ENCODE peak calls at places on chromosomes 12 and 14, in six cellular contexts. F, E, V, M, C and L are unnamed samples. For H3K36me3, the result is how much of the 10 kb centered on the place peaks cover.

GRCh38 chr12:78392918-78393317 is 471.7 kb upstream of the SYT1 start:
- DNase-seq in E (no peak), F (no peak), C (no peak), V (no peak), M (peak), L (no peak)

GRCh38 chr12:38417101-38417500 is 100.5 kb downstream of the ALG10B start:
- DNase-seq in E (no peak), F (no peak), C (no peak), M (no peak), V (no peak), L (no peak)

GRCh38 chr14:27392153-27392552 is 794.3 kb upstream of the NOVA1 start:
- DNase-seq in F (no peak), E (no peak), M (peak), C (no peak), V (no peak), L (no peak)

GRCh38 chr14:93980464-93981201 is 4.3 kb upstream of the ASB2 start:
- DNase-seq in E (no peak), F (peak), V (no peak), M (peak), C (peak), L (no peak)

GRCh38 chr12:53223391-53224267 is 8.4 kb downstream of the RARG start:
- DNase-seq in M (peak), F (no peak), V (no peak), C (peak), E (peak), L (no peak)

GRCh38 chr12:75853621-75854020 is 178.0 kb downstream of the PHLDA1 start:
- DNase-seq in C (no peak), E (no peak), V (no peak), M (no peak), F (no peak), L (no peak)

GRCh38 chr12:124405592-124405991 is 110.7 kb downstream of the RFLNA start:
- DNase-seq in V (no peak), F (no peak), M (no peak), C (no peak), E (no peak), L (no peak)

GRCh38 chr14:97456497-97456896 is 659.3 kb downstream of the VRK1 start:
- DNase-seq in E (no peak), V (no peak), M (no peak), F (no peak), C (no peak), L (no peak)

GRCh38 chr14:24817638-24818053 is 183.7 kb upstream of the GZMB start:
- DNase-seq in C (no peak), E (no peak), M (no peak), V (no peak), F (no peak), L (no peak)

GRCh38 chr12:116381744-116382455 is 104.4 kb upstream of the MED13L start:
- DNase-seq in M (peak), E (no peak), V (no peak), C (no peak), F (no peak), L (peak)

GRCh38 chr12:7937867-7938506 is 2.0 kb upstream of the SLC2A3 start:
- DNase-seq in F (no peak), C (no peak), E (no peak), M (peak), V (no peak), L (no peak)

GRCh38 chr14:24712909-24713308 is 78.9 kb upstream of the GZMB start:
- DNase-seq in M (no peak), C (no peak), F (no peak), E (no peak), V (no peak), L (no peak)

GRCh38 chr14:103716091-103716801 is 636 bp downstream of the ZFYVE21 start:
- DNase-seq in F (no peak), C (peak), V (no peak), E (peak), M (no peak), L (no peak)

GRCh38 chr14:104657114-104657524 is 32.3 kb upstream of the INF2 start:
- DNase-seq in M (no peak), C (no peak), F (no peak), E (no peak), V (no peak), L (no peak)

GRCh38 chr14:101127239-101127638 is 223.7 kb upstream of the RTL1 start:
- DNase-seq in M (no peak), V (no peak), F (no peak), E (no peak), C (no peak), L (no peak)

GRCh38 chr12:111467092-111467861 is 61.6 kb downstream of the SH2B3 start:
- DNase-seq in F (no peak), V (no peak), E (no peak), C (no peak), M (peak), L (peak)

GRCh38 chr12:49068879-49069506 is 786 bp downstream of the RHEBL1 start:
- DNase-seq in C (no peak), V (no peak), M (no peak), F (no peak), E (no peak), L (no peak)

GRCh38 chr12:7361271-7361670 is 57.4 kb downstream of the ACSM4 start:
- DNase-seq in M (no peak), C (no peak), V (no peak), F (no peak), E (no peak), L (no peak)

GRCh38 chr12:80218925-80219714 is 119.8 kb downstream of the OTOGL start:
- DNase-seq in C (no peak), F (peak), E (no peak), M (no peak), V (no peak), L (no peak)

GRCh38 chr12:82696543-82696942 is 9.8 kb downstream of the TMTC2 start:
- DNase-seq in V (no peak), F (no peak), M (no peak), E (no peak), C (no peak), L (no peak)

GRCh38 chr12:12726543-12727093 is 9.4 kb downstream of the CDKN1B start:
- DNase-seq in C (no peak), M (peak), F (no peak), V (no peak), E (no peak), L (peak)

GRCh38 chr12:75862692-75863471 is 168.7 kb downstream of the PHLDA1 start:
- DNase-seq in F (no peak), M (peak), E (no peak), V (no peak), C (no peak), L (peak)

GRCh38 chr14:76919811-76920571 is 93.8 kb downstream of the LRRC74A start:
- DNase-seq in C (peak), M (peak), E (no peak), V (no peak), F (peak), L (no peak)

GRCh38 chr14:67285876-67286452 is 44.7 kb downstream of the PALS1 start:
- DNase-seq in E (no peak), M (peak), F (no peak), V (no peak), C (no peak), L (no peak)

GRCh38 chr12:131701705-131702572 is 9.0 kb upstream of the SFSWAP start:
- DNase-seq in C (no peak), E (no peak), V (no peak), F (no peak), M (no peak), L (no peak)

GRCh38 chr12:41511247-41511646 is 323.1 kb downstream of the PDZRN4 start:
- DNase-seq in M (peak), E (no peak), V (no peak), F (no peak), C (no peak), L (no peak)

GRCh38 chr14:79989990-79990389 is 221.3 kb downstream of the DIO2 start:
- DNase-seq in C (no peak), F (no peak), V (no peak), M (no peak), E (no peak), L (no peak)

GRCh38 chr12:117169548-117169947 is 20.7 kb downstream of the FBXO21 start:
- DNase-seq in V (no peak), E (no peak), F (no peak), M (no peak), C (no peak), L (no peak)

GRCh38 chr12:104579716-104580495 is 123.2 kb downstream of the CHST11 start:
- DNase-seq in V (no peak), M (peak), C (no peak), E (no peak), F (no peak), L (no peak)

DNA sequence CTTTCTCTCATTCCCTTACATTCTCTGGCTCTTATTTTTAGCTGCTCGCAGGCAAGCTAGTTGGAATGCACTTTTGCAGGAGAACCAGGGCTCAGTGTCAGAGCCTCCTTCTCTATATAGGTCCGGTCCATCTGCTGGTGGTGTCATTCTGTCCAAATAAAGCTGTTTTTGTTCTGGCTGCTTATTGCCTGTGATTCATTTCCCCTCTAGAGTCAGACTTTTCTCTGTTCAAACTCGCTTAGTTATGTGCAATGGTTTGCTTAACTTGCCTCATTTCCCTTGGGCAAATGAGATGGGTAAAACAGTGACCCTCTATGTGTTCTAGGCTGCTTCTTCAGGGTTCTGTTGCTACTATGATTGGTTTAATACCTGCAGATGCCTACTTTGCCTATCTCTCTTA is 2.9 kb downstream of the SMARCD1 start:
- DNase-seq in F (no peak), E (no peak), C (no peak), M (peak), V (no peak), L (no peak)
- H3K36me3 ChIP-seq in F (half or more), E (half or more), C (under half), M (under half), V (under half), L (under half)

GRCh38 chr12:57476162-57476992 is 3.3 kb downstream of the ARHGAP9 start:
- DNase-seq in E (peak), M (no peak), V (no peak), F (no peak), C (no peak), L (no peak)
- H3K4me3 ChIP-seq in E (peak), M (peak), V (peak), F (peak), C (peak), L (peak)

DNA sequence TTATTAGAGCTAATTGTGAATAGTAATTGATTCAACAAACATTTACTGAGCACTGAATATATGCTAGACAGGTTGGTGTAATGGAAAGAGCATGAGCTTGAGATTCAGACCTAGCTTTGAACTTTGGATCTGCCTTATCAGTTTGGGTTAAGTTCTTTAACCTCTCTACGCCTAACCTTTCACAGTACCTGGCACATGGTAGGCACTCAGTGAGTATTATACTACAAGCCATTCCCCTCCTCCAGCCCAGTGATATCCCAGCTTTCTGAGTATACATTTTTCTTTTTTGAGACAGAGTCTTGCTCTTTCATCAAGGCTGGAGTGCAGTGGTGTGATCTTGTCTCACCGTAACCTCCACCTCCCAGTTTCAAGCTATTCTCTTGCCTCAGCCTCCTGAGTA is 32.0 kb downstream of the FAM177A1 start:
- DNase-seq in V (no peak), C (no peak), M (no peak), F (no peak), E (no peak), L (no peak)
- H3K36me3 ChIP-seq in V (under half), C (under half), M (under half), F (half or more), E (half or more), L (under half)

DNA sequence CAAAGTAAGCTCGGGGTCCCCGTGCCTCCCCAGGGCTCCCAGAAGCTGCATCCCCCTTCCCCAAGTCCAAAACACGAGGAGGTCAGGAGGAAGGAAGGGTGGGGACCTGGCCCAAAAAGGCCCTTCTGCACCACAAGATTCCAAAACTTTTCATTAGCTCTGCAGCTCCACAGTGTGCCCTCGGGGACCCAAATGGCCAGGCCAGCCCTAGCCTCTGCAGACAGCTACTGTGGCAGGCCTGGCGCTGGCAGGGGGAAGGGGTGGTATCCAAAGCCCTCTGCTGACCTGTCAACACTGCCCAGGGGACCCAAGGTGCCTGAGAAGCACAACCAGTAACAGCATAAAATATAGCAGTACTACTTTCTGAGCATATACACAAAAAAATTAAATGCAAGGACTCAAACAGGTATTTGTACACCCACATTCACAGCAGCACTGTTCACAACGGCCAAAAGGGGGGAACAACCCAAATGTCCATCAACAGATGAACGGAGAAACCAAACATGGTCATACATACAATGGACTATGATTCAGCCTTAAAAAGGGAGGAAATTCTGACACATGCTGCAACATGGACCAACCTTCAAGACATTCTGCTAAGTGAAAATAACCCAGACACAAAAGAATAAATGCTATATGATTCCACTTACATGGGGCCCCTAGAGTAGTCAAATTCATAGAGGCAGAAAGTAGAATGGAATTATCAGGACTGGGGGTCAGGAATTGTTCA is 29.7 kb downstream of the ACTN1 start:
- DNase-seq in V (no peak), F (no peak), E (no peak), M (no peak), C (no peak), L (no peak)
- H3K4me3 ChIP-seq in V (no peak), F (no peak), E (no peak), M (no peak), C (no peak), L (no peak)

DNA sequence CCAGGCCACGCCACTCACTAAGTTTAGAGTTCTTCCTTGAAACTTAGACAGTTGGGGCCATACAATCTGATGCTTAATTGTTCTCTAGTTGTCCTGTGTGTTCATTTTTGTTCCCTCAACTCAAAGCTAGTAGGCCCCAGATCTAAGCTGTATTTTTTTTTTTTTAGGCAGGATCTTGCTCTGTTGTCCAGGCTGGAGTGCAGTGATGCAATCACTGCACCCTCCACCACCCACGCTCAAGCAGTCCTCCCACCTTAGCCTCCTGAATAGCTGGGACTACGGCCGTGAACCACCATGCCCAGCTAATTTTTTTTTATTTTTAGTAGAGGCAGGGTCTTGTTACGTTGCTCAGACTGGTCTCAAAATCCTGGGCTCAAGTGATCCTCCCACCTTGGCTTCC is 7.5 kb downstream of the TNFRSF1A start:
- DNase-seq in M (no peak), V (no peak), C (no peak), E (no peak), F (no peak), L (no peak)
- H3K36me3 ChIP-seq in M (under half), V (under half), C (under half), E (half or more), F (half or more), L (under half)

DNA sequence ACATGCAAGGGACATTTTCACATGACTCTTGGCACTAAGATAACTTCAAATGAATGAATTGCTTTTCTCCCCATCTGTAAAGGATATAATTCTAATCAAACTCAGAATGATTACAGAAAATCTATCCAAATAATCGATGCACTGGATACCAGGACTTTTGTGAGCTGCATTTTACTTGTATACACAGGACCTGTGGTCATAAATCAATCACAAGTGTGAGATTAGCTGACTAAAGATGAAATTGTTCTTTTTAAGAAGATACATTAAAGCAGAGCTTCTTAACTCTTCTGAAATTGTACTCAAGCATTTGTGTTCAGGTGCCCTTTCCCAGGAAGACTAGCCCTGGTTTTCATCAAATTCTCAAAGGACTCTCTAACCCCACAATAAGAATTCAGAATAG is 66.3 kb downstream of the ESR2 start:
- DNase-seq in E (no peak), M (no peak), F (no peak), V (no peak), C (no peak), L (no peak)
- H3K4me3 ChIP-seq in E (no peak), M (no peak), F (no peak), V (no peak), C (no peak), L (no peak)

DNA sequence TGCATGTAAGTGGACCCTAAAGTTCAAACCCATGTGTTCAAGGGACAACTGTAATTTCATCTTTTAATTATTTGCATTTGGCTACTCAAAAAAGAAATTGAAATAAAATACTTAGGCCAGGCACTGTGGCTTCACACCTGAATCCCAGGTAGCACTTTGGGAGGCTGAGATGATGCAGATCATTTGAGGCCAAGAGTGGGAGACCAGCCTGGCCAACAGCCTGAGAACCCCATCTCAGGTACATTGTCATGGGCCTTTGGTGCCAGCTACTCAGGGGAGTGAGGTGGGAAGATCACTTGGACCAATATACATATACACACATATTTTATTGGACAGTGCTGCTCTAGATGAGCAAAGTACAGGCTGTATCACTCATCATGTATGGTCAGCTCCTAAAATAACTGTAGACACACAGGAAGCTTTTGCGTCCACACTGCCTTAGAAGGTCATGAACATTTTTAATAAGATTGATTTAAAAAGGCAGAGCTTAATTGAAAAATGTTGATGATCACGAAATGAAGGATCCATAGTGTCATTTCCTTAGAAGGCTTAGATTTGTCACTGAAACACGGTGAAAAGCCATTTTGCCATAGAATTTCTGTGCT is 2.5 kb upstream of the ZCCHC8 start:
- DNase-seq in E (no peak), C (no peak), V (no peak), M (no peak), F (no peak), L (no peak)
- H3K36me3 ChIP-seq in E (half or more), C (under half), V (under half), M (under half), F (half or more), L (under half)

GRCh38 chr12:119672194-119672593 is 4.3 kb downstream of the PRKAB1 start:
- DNase-seq in F (no peak), E (no peak), M (no peak), V (no peak), C (no peak), L (no peak)

GRCh38 chr12:119667577-119668314 is at the start of gene PRKAB1:
- DNase-seq in V (peak), E (peak), M (peak), F (peak), C (peak), L (peak)

GRCh38 chr12:119668315-119668651 is 350 bp downstream of the PRKAB1 start:
- DNase-seq in M (peak), E (no peak), F (no peak), C (no peak), V (no peak), L (no peak)

GRCh38 chr12:119671070-119671469 is 3.1 kb downstream of the PRKAB1 start:
- DNase-seq in M (no peak), V (no peak), C (no peak), E (no peak), F (no peak), L (no peak)

DNA sequence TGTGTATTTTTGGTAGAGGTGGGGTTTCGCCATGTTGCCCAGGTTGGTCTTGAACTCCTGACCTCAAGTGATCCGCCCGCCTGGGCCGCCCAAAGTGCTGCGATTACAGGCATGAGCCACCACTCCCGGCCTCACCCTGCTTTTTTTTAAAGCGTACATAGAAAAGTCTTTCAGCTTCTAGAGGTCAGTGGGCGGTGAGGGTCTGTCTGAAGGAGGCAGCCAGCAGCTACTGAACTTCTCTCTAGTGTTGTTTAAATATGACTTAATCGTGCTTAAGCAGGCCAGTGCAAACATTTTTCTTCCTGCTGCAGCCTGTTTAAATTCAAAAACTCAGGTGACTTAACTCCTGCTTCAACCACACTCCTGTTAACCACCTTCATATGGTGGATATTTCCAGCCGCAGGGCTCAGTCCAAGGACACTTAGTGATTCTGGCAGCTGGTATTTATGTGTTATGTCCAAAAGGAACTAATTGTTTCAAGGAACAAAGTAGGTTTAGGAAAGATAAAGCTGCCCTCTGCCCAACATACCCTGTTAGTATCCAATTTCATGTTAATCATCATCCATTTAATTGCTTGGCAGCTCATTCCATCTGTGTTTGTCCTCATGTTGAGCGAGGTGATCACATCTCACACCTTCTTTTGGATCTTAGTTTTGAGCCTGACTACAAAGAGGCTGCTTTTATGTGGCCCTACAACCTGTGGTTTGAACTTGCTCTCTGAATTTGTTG is 2.0 kb downstream of the PRKAB1 start:
- DNase-seq in F (no peak), M (no peak), E (peak), C (no peak), V (no peak), L (no peak)
- H3K4me3 ChIP-seq in F (no peak), M (no peak), E (peak), C (no peak), V (peak), L (no peak)